ENCODE peak calls at places on chromosomes 7 and 10, in six cellular contexts. One of them, this sample, is unnamed.

GRCh38 chr10:79940431-79940830 is 8.5 kb downstream of the SFTPD start:
- DNase-seq in endodermal cell: peak; percentile 16
- DNase-seq in CD8-positive, alpha-beta T cell: peak; percentile 38
- DNase-seq in HCT116: no peak
- DNase-seq in heart right ventricle: no peak
- DNase-seq in cardiac muscle cell: no peak
- DNase-seq in this sample: no peak

GRCh38 chr10:124249812-124250432 is 156.5 kb upstream of the CHST15 start:
- DNase-seq in endodermal cell: peak; percentile 67
- DNase-seq in CD8-positive, alpha-beta T cell: no peak
- DNase-seq in HCT116: peak; percentile 22
- DNase-seq in heart right ventricle: no peak
- DNase-seq in cardiac muscle cell: no peak
- DNase-seq in this sample: no peak

GRCh38 chr7:109126404-109127050 is 556.9 kb downstream of the DNAJB9 start:
- DNase-seq in endodermal cell: peak; percentile 59
- DNase-seq in CD8-positive, alpha-beta T cell: no peak
- DNase-seq in HCT116: no peak
- DNase-seq in heart right ventricle: no peak
- DNase-seq in cardiac muscle cell: peak; percentile 12
- DNase-seq in this sample: no peak

GRCh38 chr10:119306964-119307363 is 99.6 kb downstream of the GRK5 start:
- DNase-seq in endodermal cell: no peak
- DNase-seq in CD8-positive, alpha-beta T cell: no peak
- DNase-seq in HCT116: no peak
- DNase-seq in heart right ventricle: no peak
- DNase-seq in cardiac muscle cell: no peak
- DNase-seq in this sample: peak; percentile 8

GRCh38 chr10:68666280-68666760 is 54.7 kb upstream of the CCAR1 start:
- DNase-seq in endodermal cell: no peak
- DNase-seq in CD8-positive, alpha-beta T cell: no peak
- DNase-seq in HCT116: no peak
- DNase-seq in heart right ventricle: no peak
- DNase-seq in cardiac muscle cell: peak; percentile 86
- DNase-seq in this sample: no peak

GRCh38 chr7:20350518-20350951 is 19.8 kb downstream of the ITGB8 start:
- DNase-seq in endodermal cell: no peak
- DNase-seq in CD8-positive, alpha-beta T cell: no peak
- DNase-seq in HCT116: no peak
- DNase-seq in heart right ventricle: no peak
- DNase-seq in cardiac muscle cell: peak; percentile 24
- DNase-seq in this sample: no peak

GRCh38 chr7:4828720-4829383 is 33.0 kb downstream of the PAPOLB start:
- DNase-seq in endodermal cell: no peak
- DNase-seq in CD8-positive, alpha-beta T cell: no peak
- DNase-seq in HCT116: no peak
- DNase-seq in heart right ventricle: no peak
- DNase-seq in cardiac muscle cell: no peak
- DNase-seq in this sample: peak; percentile 56

GRCh38 chr7:108308913-108309312 is 147.3 kb downstream of the NRCAM start:
- DNase-seq in endodermal cell: no peak
- DNase-seq in CD8-positive, alpha-beta T cell: no peak
- DNase-seq in HCT116: no peak
- DNase-seq in heart right ventricle: no peak
- DNase-seq in cardiac muscle cell: peak; percentile 85
- DNase-seq in this sample: no peak

GRCh38 chr10:8544057-8544380 is 489.5 kb downstream of the GATA3 start:
- DNase-seq in endodermal cell: no peak
- DNase-seq in CD8-positive, alpha-beta T cell: no peak
- DNase-seq in HCT116: no peak
- DNase-seq in heart right ventricle: no peak
- DNase-seq in cardiac muscle cell: no peak
- DNase-seq in this sample: no peak

GRCh38 chr10:99372546-99373271 is 43.6 kb downstream of the CNNM1 start:
- DNase-seq in endodermal cell: no peak
- DNase-seq in CD8-positive, alpha-beta T cell: no peak
- DNase-seq in HCT116: no peak
- DNase-seq in heart right ventricle: no peak
- DNase-seq in cardiac muscle cell: peak; percentile 62
- DNase-seq in this sample: no peak

GRCh38 chr7:74627699-74628411 is 29.7 kb upstream of the GTF2I start:
- DNase-seq in endodermal cell: peak; percentile 72
- DNase-seq in CD8-positive, alpha-beta T cell: no peak
- DNase-seq in HCT116: no peak
- DNase-seq in heart right ventricle: peak; percentile 16
- DNase-seq in cardiac muscle cell: peak; percentile 64
- DNase-seq in this sample: no peak

GRCh38 chr7:121302214-121302745 is 26.5 kb upstream of the WNT16 start:
- DNase-seq in endodermal cell: no peak
- DNase-seq in CD8-positive, alpha-beta T cell: no peak
- DNase-seq in HCT116: peak; percentile 97
- DNase-seq in heart right ventricle: no peak
- DNase-seq in cardiac muscle cell: no peak
- DNase-seq in this sample: no peak

GRCh38 chr7:50092579-50093411 is at the start of gene ZPBP:
- DNase-seq in endodermal cell: peak; percentile 70
- DNase-seq in CD8-positive, alpha-beta T cell: peak; percentile 70
- DNase-seq in HCT116: peak; percentile 7
- DNase-seq in heart right ventricle: no peak
- DNase-seq in cardiac muscle cell: peak; percentile 51
- DNase-seq in this sample: no peak

GRCh38 chr7:130896898-130897514 is 163.0 kb upstream of the KLF14 start:
- DNase-seq in endodermal cell: peak; percentile 90
- DNase-seq in CD8-positive, alpha-beta T cell: peak; percentile 70
- DNase-seq in HCT116: peak; percentile 86
- DNase-seq in heart right ventricle: peak; percentile 71
- DNase-seq in cardiac muscle cell: peak; percentile 89
- DNase-seq in this sample: peak; percentile 92

GRCh38 chr7:131274986-131275385 is 52.7 kb upstream of the MKLN1 start:
- DNase-seq in endodermal cell: no peak
- DNase-seq in CD8-positive, alpha-beta T cell: no peak
- DNase-seq in HCT116: no peak
- DNase-seq in heart right ventricle: no peak
- DNase-seq in cardiac muscle cell: no peak
- DNase-seq in this sample: no peak

GRCh38 chr10:43196131-43196980 is 58.1 kb downstream of the CSGALNACT2 start:
- DNase-seq in endodermal cell: peak; percentile 30
- DNase-seq in CD8-positive, alpha-beta T cell: peak; percentile 46
- DNase-seq in HCT116: no peak
- DNase-seq in heart right ventricle: peak; percentile 2
- DNase-seq in cardiac muscle cell: no peak
- DNase-seq in this sample: peak; percentile 52

GRCh38 chr10:17808971-17809841 is at the start of gene MRC1:
- DNase-seq in endodermal cell: no peak
- DNase-seq in CD8-positive, alpha-beta T cell: no peak
- DNase-seq in HCT116: no peak
- DNase-seq in heart right ventricle: peak; percentile 20
- DNase-seq in cardiac muscle cell: no peak
- DNase-seq in this sample: peak; percentile 54

GRCh38 chr10:78597791-78598555 is 470.8 kb upstream of the ZMIZ1 start:
- DNase-seq in endodermal cell: peak; percentile 34
- DNase-seq in CD8-positive, alpha-beta T cell: peak; percentile 32
- DNase-seq in HCT116: no peak
- DNase-seq in heart right ventricle: no peak
- DNase-seq in cardiac muscle cell: no peak
- DNase-seq in this sample: no peak

GRCh38 chr7:26166681-26167266 is 14.8 kb downstream of the NFE2L3 start:
- DNase-seq in endodermal cell: no peak
- DNase-seq in CD8-positive, alpha-beta T cell: no peak
- DNase-seq in HCT116: no peak
- DNase-seq in heart right ventricle: no peak
- DNase-seq in cardiac muscle cell: no peak
- DNase-seq in this sample: no peak

GRCh38 chr10:119479532-119479931 is 63.0 kb downstream of the RGS10 start:
- DNase-seq in endodermal cell: peak; percentile 83
- DNase-seq in CD8-positive, alpha-beta T cell: no peak
- DNase-seq in HCT116: no peak
- DNase-seq in heart right ventricle: no peak
- DNase-seq in cardiac muscle cell: no peak
- DNase-seq in this sample: no peak

GRCh38 chr7:158525648-158526484 is 61.8 kb downstream of the PTPRN2 start:
- DNase-seq in endodermal cell: peak; percentile 60
- DNase-seq in CD8-positive, alpha-beta T cell: no peak
- DNase-seq in HCT116: no peak
- DNase-seq in heart right ventricle: no peak
- DNase-seq in cardiac muscle cell: no peak
- DNase-seq in this sample: peak; percentile 68

GRCh38 chr10:11335167-11335652 is 276.2 kb downstream of the USP6NL start:
- DNase-seq in endodermal cell: no peak
- DNase-seq in CD8-positive, alpha-beta T cell: peak; percentile 48
- DNase-seq in HCT116: no peak
- DNase-seq in heart right ventricle: no peak
- DNase-seq in cardiac muscle cell: peak; percentile 77
- DNase-seq in this sample: no peak

GRCh38 chr10:44393051-44393630 is 8.2 kb upstream of the CXCL12 start:
- DNase-seq in endodermal cell: peak; percentile 30
- DNase-seq in CD8-positive, alpha-beta T cell: no peak
- DNase-seq in HCT116: no peak
- DNase-seq in heart right ventricle: no peak
- DNase-seq in cardiac muscle cell: no peak
- DNase-seq in this sample: no peak

GRCh38 chr10:7015457-7015856 is 395.4 kb downstream of the SFMBT2 start:
- DNase-seq in endodermal cell: no peak
- DNase-seq in CD8-positive, alpha-beta T cell: no peak
- DNase-seq in HCT116: no peak
- DNase-seq in heart right ventricle: no peak
- DNase-seq in cardiac muscle cell: no peak
- DNase-seq in this sample: no peak

DNA sequence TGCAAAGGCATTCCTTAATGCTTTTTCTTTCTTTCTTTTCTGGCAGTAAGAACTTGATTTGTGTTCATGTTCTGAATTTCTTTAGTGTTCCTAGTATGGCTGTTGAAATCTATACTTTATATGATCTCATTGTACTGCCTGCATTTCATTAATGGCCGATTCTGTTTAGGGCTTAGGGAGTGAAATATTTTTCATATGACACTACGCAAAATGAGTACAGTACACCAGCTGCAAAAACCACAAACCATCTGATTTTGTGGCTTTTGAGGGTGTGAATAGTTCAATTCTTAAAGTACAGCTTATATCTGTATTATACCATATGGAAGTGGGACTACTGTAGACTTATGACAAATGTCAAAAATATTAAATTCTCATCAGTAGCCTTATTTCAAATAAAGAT is 69.1 kb upstream of the FOXP2 start:
- DNase-seq in endodermal cell: no peak
- DNase-seq in CD8-positive, alpha-beta T cell: no peak
- DNase-seq in HCT116: no peak
- DNase-seq in heart right ventricle: no peak
- DNase-seq in cardiac muscle cell: peak; percentile 46
- DNase-seq in this sample: no peak
- H3K4me1 ChIP-seq in endodermal cell: no peaks in the 10 kb centered on the region
- H3K4me1 ChIP-seq in CD8-positive, alpha-beta T cell: no peaks in the 10 kb centered on the region
- H3K4me1 ChIP-seq in HCT116: no peaks in the 10 kb centered on the region
- H3K4me1 ChIP-seq in heart right ventricle: no peaks in the 10 kb centered on the region
- H3K4me1 ChIP-seq in cardiac muscle cell: no peaks in the 10 kb centered on the region
- H3K4me1 ChIP-seq in this sample: no peaks in the 10 kb centered on the region

GRCh38 chr7:44380179-44380830 is 54.9 kb upstream of the CAMK2B start:
- DNase-seq in endodermal cell: no peak
- DNase-seq in CD8-positive, alpha-beta T cell: peak; percentile 43
- DNase-seq in HCT116: no peak
- DNase-seq in heart right ventricle: no peak
- DNase-seq in cardiac muscle cell: no peak
- DNase-seq in this sample: no peak
- H3K27ac ChIP-seq in endodermal cell: no peak overlapping the region
- H3K27ac ChIP-seq in CD8-positive, alpha-beta T cell: no peak overlapping the region
- H3K27ac ChIP-seq in HCT116: no peak overlapping the region
- H3K27ac ChIP-seq in heart right ventricle: no peak overlapping the region
- H3K27ac ChIP-seq in cardiac muscle cell: no peak overlapping the region
- H3K27ac ChIP-seq in this sample: no peak overlapping the region

GRCh38 chr7:132321387-132321786 is 254.9 kb downstream of the PLXNA4 start:
- DNase-seq in endodermal cell: no peak
- DNase-seq in CD8-positive, alpha-beta T cell: no peak
- DNase-seq in HCT116: no peak
- DNase-seq in heart right ventricle: no peak
- DNase-seq in cardiac muscle cell: peak; percentile 24
- DNase-seq in this sample: no peak
- TF ChIP-seq CTCF in endodermal cell: peak; percentile 49
- TF ChIP-seq CTCF in CD8-positive, alpha-beta T cell: no peak
- TF ChIP-seq CTCF in HCT116: no peak
- TF ChIP-seq CTCF in heart right ventricle: no peak
- TF ChIP-seq CTCF in cardiac muscle cell: no peak
- TF ChIP-seq CTCF in this sample: no peak

DNA sequence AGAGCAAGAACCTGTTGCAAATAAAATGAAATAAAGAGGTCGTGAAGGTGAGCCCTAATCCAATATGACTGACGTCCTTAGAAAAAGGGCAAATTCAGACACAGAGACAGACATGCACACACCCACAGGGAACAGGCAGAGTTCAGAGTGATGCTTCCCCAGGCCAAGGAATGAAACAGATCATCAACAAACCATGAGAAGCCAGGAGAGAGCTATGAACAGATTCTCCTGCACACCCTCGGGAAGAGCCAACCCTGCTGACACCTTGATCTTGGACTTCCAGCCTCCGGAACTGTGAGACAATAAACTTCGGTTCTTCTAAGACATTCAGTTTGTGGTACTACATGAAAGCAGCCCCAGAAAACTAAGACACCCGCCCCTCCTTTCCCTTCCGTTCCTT is 290.4 kb upstream of the KLF6 start:
- DNase-seq in endodermal cell: no peak
- DNase-seq in CD8-positive, alpha-beta T cell: no peak
- DNase-seq in HCT116: no peak
- DNase-seq in heart right ventricle: no peak
- DNase-seq in cardiac muscle cell: no peak
- DNase-seq in this sample: no peak
- H3K4me1 ChIP-seq in endodermal cell: no peaks in the 10 kb centered on the region
- H3K4me1 ChIP-seq in CD8-positive, alpha-beta T cell: peaks cover 9% of the 10 kb centered on the region
- H3K4me1 ChIP-seq in HCT116: no peaks in the 10 kb centered on the region
- H3K4me1 ChIP-seq in heart right ventricle: peaks cover 19% of the 10 kb centered on the region
- H3K4me1 ChIP-seq in cardiac muscle cell: no peaks in the 10 kb centered on the region
- H3K4me1 ChIP-seq in this sample: no peaks in the 10 kb centered on the region

GRCh38 chr10:19096674-19097073 is 48.1 kb downstream of the MALRD1 start:
- DNase-seq in endodermal cell: no peak
- DNase-seq in CD8-positive, alpha-beta T cell: no peak
- DNase-seq in HCT116: no peak
- DNase-seq in heart right ventricle: no peak
- DNase-seq in cardiac muscle cell: no peak
- DNase-seq in this sample: no peak
- H3K27ac ChIP-seq in endodermal cell: no peak overlapping the region
- H3K27ac ChIP-seq in CD8-positive, alpha-beta T cell: no peak overlapping the region
- H3K27ac ChIP-seq in HCT116: no peak overlapping the region
- H3K27ac ChIP-seq in heart right ventricle: no peak overlapping the region
- H3K27ac ChIP-seq in cardiac muscle cell: no peak overlapping the region
- H3K27ac ChIP-seq in this sample: no peak overlapping the region

DNA sequence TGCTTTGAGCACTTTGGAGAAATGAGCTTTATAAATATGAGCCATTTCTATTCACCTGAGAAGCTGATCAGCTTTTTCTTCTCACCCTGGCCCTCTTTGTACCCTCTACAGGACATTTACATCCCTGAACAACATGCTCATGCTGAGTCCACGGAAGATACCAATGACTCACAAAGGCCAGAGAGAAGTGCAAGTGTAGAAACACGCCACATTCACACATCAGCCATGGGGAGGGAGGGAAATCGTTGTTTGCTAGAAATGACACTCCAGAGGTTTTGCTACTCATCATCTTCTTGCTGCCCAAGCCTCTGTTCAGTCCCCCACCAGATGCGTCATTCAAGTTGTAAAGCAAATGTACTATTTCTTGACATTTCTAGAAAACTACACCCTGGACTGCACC is 2.8 kb upstream of the UCN3 start:
- DNase-seq in endodermal cell: no peak
- DNase-seq in CD8-positive, alpha-beta T cell: no peak
- DNase-seq in HCT116: no peak
- DNase-seq in heart right ventricle: no peak
- DNase-seq in cardiac muscle cell: no peak
- DNase-seq in this sample: no peak
- TF ChIP-seq CTCF in endodermal cell: no peak
- TF ChIP-seq CTCF in CD8-positive, alpha-beta T cell: no peak
- TF ChIP-seq CTCF in HCT116: no peak
- TF ChIP-seq CTCF in heart right ventricle: no peak
- TF ChIP-seq CTCF in cardiac muscle cell: no peak
- TF ChIP-seq CTCF in this sample: no peak

This sample was measured in kidney.